ENCODE peak calls at places on chromosomes 13 and 19, in nine cellular contexts. F is RWPE1; D is stimulated activated CD4-positive, alpha-beta T cell treated with anti-CD3 and anti-CD28 coated beads, Interleukin-4, amount 100 ng/mL, for 4 hours; I is activated CD8-positive, alpha-beta memory T cell treated with anti-CD3 and anti-CD28 coated beads for 4 hours; K is frontal cortex; C is amygdala; P is T-helper 1 cell; Z is AG10803; R is stimulated activated CD8-positive, alpha-beta memory T cell treated with anti-CD3 and anti-CD28 coated beads, Interleukin-15, amount 100 ng/mL, for 1 hour. L is an unnamed sample.

GRCh38 chr13:99386911-99387788 is 80.0 kb upstream of the GPR183 start:
- DNase-seq in F (peak; percentile 10), D (peak; percentile 81), I (peak; percentile 70), K (no peak), C (no peak), P (peak; percentile 81), Z (no peak), R (peak; percentile 86), L (peak; percentile 67)

GRCh38 chr13:20652946-20653345 is 50.6 kb upstream of the IL17D start:
- DNase-seq in F (no peak), D (no peak), I (no peak), K (no peak), C (no peak), P (no peak), Z (no peak), R (no peak), L (no peak)

GRCh38 chr19:47123406-47123805 is 7.2 kb upstream of the SAE1 start:
- DNase-seq in F (no peak), D (no peak), I (no peak), K (no peak), C (no peak), P (no peak), Z (peak; percentile 61), R (no peak), L (no peak)

GRCh38 chr13:114341003-114341777 is 26.9 kb downstream of the CHAMP1 start:
- DNase-seq in F (no peak), D (no peak), I (no peak), K (no peak), C (no peak), P (no peak), Z (no peak), R (no peak), L (no peak)

GRCh38 chr19:8702350-8702749 is 3.8 kb upstream of the ACTL9 start:
- DNase-seq in F (no peak), D (peak; percentile 62), I (peak; percentile 33), K (no peak), C (no peak), P (no peak), Z (no peak), R (no peak), L (peak; percentile 71)

GRCh38 chr19:42228640-42229039 is 8.5 kb downstream of the ZNF526 start:
- DNase-seq in F (no peak), D (no peak), I (no peak), K (no peak), C (no peak), P (no peak), Z (no peak), R (no peak), L (no peak)

GRCh38 chr13:75864718-75865117 is 228.6 kb downstream of the LMO7 start:
- DNase-seq in F (no peak), D (no peak), I (no peak), K (no peak), C (no peak), P (no peak), Z (peak; percentile 68), R (no peak), L (no peak)

GRCh38 chr13:30584332-30584731 is 33.4 kb upstream of the USPL1 start:
- DNase-seq in F (no peak), D (no peak), I (no peak), K (no peak), C (no peak), P (no peak), Z (no peak), R (no peak), L (no peak)

GRCh38 chr13:97948041-97948440 is 5.4 kb upstream of the IPO5 start:
- DNase-seq in F (peak; percentile 8), D (no peak), I (no peak), K (no peak), C (no peak), P (no peak), Z (no peak), R (no peak), L (no peak)

GRCh38 chr19:491146-491741 is 5.0 kb upstream of the MADCAM1 start:
- DNase-seq in F (no peak), D (no peak), I (no peak), K (no peak), C (no peak), P (no peak), Z (peak; percentile 12), R (no peak), L (no peak)

GRCh38 chr19:14478113-14478545 is 3.0 kb upstream of the PTGER1 start:
- DNase-seq in F (no peak), D (no peak), I (no peak), K (no peak), C (no peak), P (no peak), Z (no peak), R (no peak), L (no peak)

GRCh38 chr13:102707465-102707864 is 12.6 kb upstream of the METTL21C start:
- DNase-seq in F (peak; percentile 85), D (no peak), I (no peak), K (no peak), C (no peak), P (no peak), Z (peak; percentile 96), R (no peak), L (no peak)

GRCh38 chr13:26946675-26947342 is 186.2 kb upstream of the GPR12 start:
- DNase-seq in F (peak; percentile 49), D (no peak), I (no peak), K (peak; percentile 29), C (no peak), P (no peak), Z (peak; percentile 66), R (no peak), L (peak; percentile 23)

GRCh38 chr19:58397533-58398037 is 2.1 kb downstream of the RNF225 start:
- DNase-seq in F (no peak), D (no peak), I (no peak), K (no peak), C (no peak), P (no peak), Z (no peak), R (no peak), L (no peak)

GRCh38 chr19:34193876-34194275 is 21.6 kb downstream of the LSM14A start:
- DNase-seq in F (no peak), D (no peak), I (no peak), K (no peak), C (no peak), P (no peak), Z (no peak), R (no peak), L (no peak)

GRCh38 chr19:10418281-10419199 is 1.8 kb upstream of the PDE4A start:
- DNase-seq in F (no peak), D (no peak), I (no peak), K (peak; percentile 40), C (no peak), P (no peak), Z (no peak), R (no peak), L (no peak)

GRCh38 chr19:45442927-45443461 is 19.3 kb upstream of the ERCC1 start:
- DNase-seq in F (no peak), D (peak; percentile 45), I (no peak), K (no peak), C (no peak), P (no peak), Z (peak; percentile 37), R (no peak), L (peak; percentile 70)

GRCh38 chr13:25538276-25538675 is 166.5 kb downstream of the ATP8A2 start:
- DNase-seq in F (no peak), D (no peak), I (no peak), K (no peak), C (no peak), P (no peak), Z (no peak), R (no peak), L (no peak)

GRCh38 chr13:112064222-112064621 is 2.7 kb upstream of the SOX1 start:
- DNase-seq in F (no peak), D (no peak), I (no peak), K (no peak), C (no peak), P (no peak), Z (no peak), R (no peak), L (no peak)

GRCh38 chr19:1483979-1484428 is 5.0 kb upstream of the C19orf25 start:
- DNase-seq in F (no peak), D (no peak), I (no peak), K (no peak), C (no peak), P (no peak), Z (no peak), R (no peak), L (no peak)

GRCh38 chr19:33673258-33673875 is 51.6 kb downstream of the CHST8 start:
- DNase-seq in F (no peak), D (no peak), I (no peak), K (no peak), C (no peak), P (no peak), Z (no peak), R (no peak), L (no peak)

GRCh38 chr19:41278478-41278877 is 14.3 kb downstream of the HNRNPUL1 start:
- DNase-seq in F (no peak), D (no peak), I (no peak), K (no peak), C (no peak), P (no peak), Z (no peak), R (no peak), L (no peak)

GRCh38 chr19:35011091-35011689 is 11.1 kb downstream of the GRAMD1A start:
- DNase-seq in F (no peak), D (no peak), I (no peak), K (no peak), C (no peak), P (no peak), Z (no peak), R (no peak), L (no peak)

L was measured in GDM1.